ENCODE peak calls at places on chromosomes 13 and 19, in four cellular contexts. K is OCI-LY7, Q is hepatocyte, P is mammary epithelial cell. U is an unnamed sample.

GRCh38 chr13:112779856-112780604 is 90.2 kb downstream of the ATP11A start:
- DNase-seq in K (no peak), Q (no peak), P (no peak), U (no peak)

GRCh38 chr13:39451301-39451700 is 151.7 kb downstream of the LHFPL6 start:
- DNase-seq in K (peak; percentile 7), Q (peak; percentile 12), P (peak; percentile 19), U (no peak)

GRCh38 chr13:103130681-103131210 is 64.5 kb upstream of the SLC10A2 start:
- DNase-seq in K (no peak), Q (peak; percentile 19), P (peak; percentile 65), U (no peak)

GRCh38 chr13:110367620-110368019 is 60.5 kb downstream of the COL4A2 start:
- DNase-seq in K (no peak), Q (no peak), P (no peak), U (no peak)

GRCh38 chr19:39408392-39409206 is 2.0 kb downstream of the ZFP36 start:
- DNase-seq in K (no peak), Q (peak; percentile 66), P (peak; percentile 61), U (peak; percentile 47)

GRCh38 chr19:13036366-13036976 is 41.2 kb downstream of the NFIX start:
- DNase-seq in K (no peak), Q (peak; percentile 68), P (peak; percentile 83), U (peak; percentile 44)

GRCh38 chr19:19120308-19121156 is 17.7 kb downstream of the TMEM161A start:
- DNase-seq in K (peak; percentile 70), Q (peak; percentile 72), P (no peak), U (peak; percentile 85)

GRCh38 chr13:35496761-35497386 is 20.4 kb upstream of the MAB21L1 start:
- DNase-seq in K (no peak), Q (no peak), P (no peak), U (no peak)

GRCh38 chr19:10353793-10354391 is 14.5 kb upstream of the ICAM3 start:
- DNase-seq in K (peak; percentile 78), Q (peak; percentile 78), P (no peak), U (peak; percentile 83)

GRCh38 chr19:1262687-1263123 is 6.4 kb upstream of the CIRBP start:
- DNase-seq in K (peak; percentile 32), Q (no peak), P (no peak), U (no peak)

GRCh38 chr19:17548145-17548544 is 7.3 kb upstream of the COLGALT1 start:
- DNase-seq in K (no peak), Q (no peak), P (no peak), U (no peak)

GRCh38 chr19:23116802-23117571 is at the start of gene ZNF730:
- DNase-seq in K (peak; percentile 88), Q (peak; percentile 95), P (peak; percentile 80), U (peak; percentile 98)

GRCh38 chr19:45878043-45878794 is 7.7 kb downstream of the IRF2BP1 start:
- DNase-seq in K (no peak), Q (peak; percentile 71), P (no peak), U (no peak)
- H3K4me2 ChIP-seq in K (no peak overlapping the region), Q (no peak overlapping the region), P (no peak overlapping the region), U (no peak overlapping the region)

DNA sequence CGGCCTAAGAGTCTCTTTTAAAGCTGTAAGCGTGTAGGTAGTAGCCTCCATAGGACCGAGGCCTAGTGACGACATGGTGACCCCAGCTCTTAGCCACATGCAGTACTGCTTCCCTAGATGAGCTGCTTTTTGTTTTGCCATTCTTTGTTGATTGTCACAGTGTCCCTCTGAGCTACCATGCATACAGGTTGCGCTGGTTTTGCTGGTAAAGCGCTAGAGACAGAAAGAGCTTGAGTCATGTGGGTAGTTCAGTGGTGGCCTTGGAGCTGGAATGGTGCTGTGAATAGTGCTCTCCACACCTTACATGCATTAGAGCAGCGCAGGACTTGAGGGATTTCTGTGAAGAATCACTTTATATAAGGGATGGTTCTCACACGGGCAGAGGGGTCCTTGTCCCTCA is 5.1 kb downstream of the HNRNPM start:
- DNase-seq in K (no peak), Q (no peak), P (no peak), U (no peak)
- H4K20me1 ChIP-seq in K (peaks cover 68% of the 10 kb centered on the region), Q (peaks cover 95% of the 10 kb centered on the region), P (peaks cover 36% of the 10 kb centered on the region), U (peaks cover 79% of the 10 kb centered on the region)

GRCh38 chr19:15776264-15776663 is 11.2 kb upstream of the OR10H5 start:
- DNase-seq in K (no peak), Q (no peak), P (no peak), U (no peak)
- H3K4me2 ChIP-seq in K (no peak overlapping the region), Q (no peak overlapping the region), P (no peak overlapping the region), U (no peak overlapping the region)

DNA sequence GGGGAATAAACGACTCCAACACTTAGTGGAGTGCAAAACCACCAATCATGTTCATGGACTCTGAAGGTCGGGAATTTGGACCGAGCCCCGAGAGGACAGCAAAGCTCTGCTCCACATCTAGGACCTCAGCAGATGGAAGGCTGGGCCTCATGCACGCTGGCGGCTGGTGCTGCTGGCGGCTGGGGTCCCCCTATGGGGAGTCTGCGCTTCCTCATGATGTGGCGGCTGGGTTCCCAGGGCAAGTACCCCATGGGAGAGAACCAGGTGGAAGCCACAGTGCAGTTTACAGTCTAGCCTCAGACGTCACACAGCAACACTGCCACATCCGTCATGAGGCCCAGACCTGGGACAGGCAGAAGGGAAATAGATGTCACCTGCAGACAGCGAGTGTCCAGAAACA is 13.2 kb downstream of the PEPD start:
- DNase-seq in K (no peak), Q (no peak), P (no peak), U (no peak)
- H4K20me1 ChIP-seq in K (no peaks in the 10 kb centered on the region), Q (peaks cover 12% of the 10 kb centered on the region), P (no peaks in the 10 kb centered on the region), U (no peaks in the 10 kb centered on the region)

U was measured in Karpas-422.